ENCODE peak calls at places on chromosome 19, in ten cellular contexts. Z is breast epithelium; W is ascending aorta; K is WERI-Rb-1; E is heart right ventricle; B is CD4-positive, CD25-positive, alpha-beta regulatory T cell; X is tibial nerve; Q is pancreas; N is stomach; I is HCT116. D is an unnamed sample.

GRCh38 chr19:56091066-56091490 is 30.0 kb downstream of the ZNF787 start:
- DNase-seq in Z (peak; percentile 61), W (no peak), K (no peak), E (no peak), B (no peak), X (no peak), Q (no peak), N (no peak), I (no peak), D (no peak)

GRCh38 chr19:2059422-2060201 is 8.6 kb upstream of the MKNK2 start:
- DNase-seq in Z (peak; percentile 66), W (peak; percentile 39), K (peak; percentile 65), E (peak; percentile 67), B (no peak), X (no peak), Q (peak; percentile 85), N (peak; percentile 92), I (peak; percentile 83), D (peak; percentile 89)

GRCh38 chr19:11479470-11480080 is 1.3 kb downstream of the ELAVL3 start:
- DNase-seq in Z (no peak), W (no peak), K (peak; percentile 78), E (peak; percentile 38), B (no peak), X (no peak), Q (peak; percentile 75), N (no peak), I (no peak), D (no peak)

GRCh38 chr19:56538761-56539263 is at the start of gene ZFP28:
- DNase-seq in Z (no peak), W (peak; percentile 23), K (peak; percentile 92), E (peak; percentile 89), B (peak; percentile 66), X (peak; percentile 62), Q (peak; percentile 88), N (no peak), I (no peak), D (peak; percentile 94)

GRCh38 chr19:13817615-13818371 is 22.6 kb downstream of the ZSWIM4 start:
- DNase-seq in Z (no peak), W (no peak), K (no peak), E (no peak), B (no peak), X (no peak), Q (peak; percentile 80), N (peak; percentile 87), I (no peak), D (peak; percentile 91)

GRCh38 chr19:29245221-29245620 is 32.3 kb upstream of the UQCRFS1 start:
- DNase-seq in Z (no peak), W (no peak), K (no peak), E (no peak), B (no peak), X (no peak), Q (no peak), N (no peak), I (no peak), D (no peak)

GRCh38 chr19:44912854-44913253 is 1.6 kb upstream of the APOC1 start:
- DNase-seq in Z (peak; percentile 36), W (peak; percentile 26), K (no peak), E (no peak), B (no peak), X (no peak), Q (no peak), N (no peak), I (no peak), D (peak; percentile 79)

GRCh38 chr19:8363803-8364771 is at the start of gene ANGPTL4:
- DNase-seq in Z (peak; percentile 58), W (no peak), K (peak; percentile 74), E (peak; percentile 78), B (no peak), X (peak; percentile 75), Q (peak; percentile 77), N (peak; percentile 82), I (peak; percentile 63), D (peak; percentile 84)

GRCh38 chr19:33390120-33390907 is 16.8 kb downstream of the CEBPG start:
- DNase-seq in Z (peak; percentile 56), W (no peak), K (no peak), E (peak; percentile 76), B (no peak), X (peak; percentile 57), Q (peak; percentile 69), N (no peak), I (no peak), D (peak; percentile 37)

GRCh38 chr19:11355160-11356073 is at the start of gene PLPPR2:
- DNase-seq in Z (peak; percentile 93), W (peak; percentile 88), K (peak; percentile 97), E (peak; percentile 95), B (peak; percentile 82), X (peak; percentile 97), Q (peak; percentile 97), N (peak; percentile 95), I (peak; percentile 82), D (peak; percentile 98)

GRCh38 chr19:8576273-8576993 is 809 bp downstream of the MYO1F start:
- DNase-seq in Z (no peak), W (no peak), K (no peak), E (no peak), B (no peak), X (no peak), Q (no peak), N (no peak), I (no peak), D (no peak)

DNA sequence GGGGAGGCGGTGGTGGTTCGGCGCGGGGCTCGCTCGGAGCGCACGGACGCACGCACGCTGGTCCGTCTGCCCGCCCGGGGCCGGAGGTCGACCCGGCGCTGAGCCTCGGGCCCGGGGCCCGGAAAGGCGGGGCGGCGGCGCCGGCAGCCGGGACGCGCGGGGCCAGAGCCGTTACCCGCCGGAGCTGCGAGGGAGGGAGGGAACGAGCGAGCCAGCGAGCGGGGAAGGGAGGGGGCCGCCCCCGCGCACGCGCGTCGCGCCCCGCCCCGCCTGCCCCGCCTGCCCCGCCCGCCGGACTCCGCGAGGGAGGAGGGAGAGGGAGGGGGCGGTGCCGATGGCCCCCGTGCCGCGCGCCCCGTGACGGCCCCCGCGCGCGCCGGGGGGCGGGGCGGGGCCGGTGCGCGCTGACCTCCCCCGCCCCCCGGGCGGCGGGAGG is 15.0 kb downstream of the CIC start:
- DNase-seq in Z (peak; percentile 65), W (no peak), K (peak; percentile 73), E (peak; percentile 86), B (peak; percentile 83), X (peak; percentile 38), Q (peak; percentile 91), N (peak; percentile 87), I (no peak), D (peak; percentile 94)
- H3K4me3 ChIP-seq in Z (peak overlapping the region; percentile 92), W (peak overlapping the region; percentile 85), K (no peak overlapping the region), E (peak overlapping the region; percentile 60), B (no peak overlapping the region), X (peak overlapping the region; percentile 54), Q (peak overlapping the region; percentile 44), N (peak overlapping the region; percentile 67), I (peak overlapping the region; percentile 17), D (peak overlapping the region; percentile 15)

GRCh38 chr19:4504297-4504701 is 14.0 kb downstream of the PLIN4 start:
- DNase-seq in Z (no peak), W (no peak), K (no peak), E (no peak), B (no peak), X (no peak), Q (peak; percentile 54), N (no peak), I (no peak), D (no peak)

GRCh38 chr19:4501691-4502090 is 16.6 kb downstream of the PLIN4 start:
- DNase-seq in Z (no peak), W (no peak), K (no peak), E (no peak), B (no peak), X (no peak), Q (no peak), N (no peak), I (no peak), D (no peak)

GRCh38 chr19:4503224-4504170 is 14.8 kb downstream of the PLIN4 start:
- DNase-seq in Z (no peak), W (no peak), K (no peak), E (no peak), B (no peak), X (no peak), Q (no peak), N (no peak), I (no peak), D (no peak)

GRCh38 chr19:4501005-4501591 is 17.2 kb downstream of the PLIN4 start:
- DNase-seq in Z (no peak), W (no peak), K (no peak), E (no peak), B (no peak), X (no peak), Q (no peak), N (no peak), I (no peak), D (no peak)

GRCh38 chr19:4502282-4503223 is 15.7 kb downstream of the PLIN4 start:
- DNase-seq in Z (no peak), W (no peak), K (no peak), E (no peak), B (no peak), X (no peak), Q (no peak), N (no peak), I (no peak), D (no peak)
- H3K36me3 ChIP-seq in Z (no peaks in the 10 kb centered on the region), W (peaks cover 73% of the 10 kb centered on the region), K (peaks cover 58% of the 10 kb centered on the region), E (no peaks in the 10 kb centered on the region), B (peaks cover 19% of the 10 kb centered on the region), X (peaks cover 93% of the 10 kb centered on the region), Q (peaks cover 6% of the 10 kb centered on the region), N (peaks cover 100% of the 10 kb centered on the region), I (peaks cover 4% of the 10 kb centered on the region), D (no peaks in the 10 kb centered on the region)

GRCh38 chr19:43619262-43620060 is at the start of gene ZNF428:
- DNase-seq in Z (peak; percentile 82), W (peak; percentile 50), K (peak; percentile 97), E (peak; percentile 86), B (peak; percentile 80), X (peak; percentile 69), Q (peak; percentile 88), N (peak; percentile 87), I (peak; percentile 61), D (peak; percentile 88)

GRCh38 chr19:43622956-43623355 is 3.5 kb upstream of the ZNF428 start:
- DNase-seq in Z (no peak), W (no peak), K (no peak), E (no peak), B (no peak), X (no peak), Q (no peak), N (no peak), I (no peak), D (no peak)

GRCh38 chr19:43622070-43622469 is 2.6 kb upstream of the ZNF428 start:
- DNase-seq in Z (no peak), W (no peak), K (no peak), E (no peak), B (no peak), X (no peak), Q (no peak), N (no peak), I (no peak), D (no peak)

GRCh38 chr19:43618921-43619261 is 538 bp downstream of the ZNF428 start:
- DNase-seq in Z (no peak), W (no peak), K (peak; percentile 72), E (no peak), B (no peak), X (no peak), Q (no peak), N (no peak), I (no peak), D (no peak)

GRCh38 chr19:43620061-43621001 is 902 bp upstream of the ZNF428 start:
- DNase-seq in Z (no peak), W (no peak), K (no peak), E (peak; percentile 87), B (no peak), X (no peak), Q (peak; percentile 88), N (no peak), I (no peak), D (peak; percentile 90)
- H3K4me3 ChIP-seq in Z (peak overlapping the region; percentile 82), W (peak overlapping the region; percentile 69), K (peak overlapping the region; percentile 70), E (peak overlapping the region; percentile 87), B (peak overlapping the region; percentile 76), X (peak overlapping the region; percentile 97), Q (peak overlapping the region; percentile 69), N (peak overlapping the region; percentile 71), I (peak overlapping the region; percentile 77), D (peak overlapping the region; percentile 67)

GRCh38 chr19:10110972-10111317 is 548 bp upstream of the P2RY11 start:
- DNase-seq in Z (no peak), W (no peak), K (no peak), E (no peak), B (no peak), X (no peak), Q (no peak), N (no peak), I (no peak), D (no peak)
- H3K36me3 ChIP-seq in Z (no peaks in the 10 kb centered on the region), W (peaks cover 61% of the 10 kb centered on the region), K (peaks cover 64% of the 10 kb centered on the region), E (peaks cover 21% of the 10 kb centered on the region), B (peaks cover 38% of the 10 kb centered on the region), X (peaks cover 82% of the 10 kb centered on the region), Q (peaks cover 37% of the 10 kb centered on the region), N (peaks cover 69% of the 10 kb centered on the region), I (peaks cover 36% of the 10 kb centered on the region), D (peaks cover 78% of the 10 kb centered on the region)